ENCODE peak calls at places on chromosomes 3 and 15, in four cellular contexts. L is astrocyte; W is CD8-positive, alpha-beta T cell; R is SK-N-SH. F is an unnamed sample.

GRCh38 chr3:170367797-170368196 is 10.3 kb downstream of the SKIL start:
- DNase-seq in L (no peak), W (no peak), R (no peak), F (no peak)

GRCh38 chr3:133038731-133039398 is 674 bp downstream of the TMEM108 start:
- DNase-seq in L (no peak), W (no peak), R (peak), F (no peak)

GRCh38 chr3:124281453-124282316 is 289.8 kb upstream of the ROPN1 start:
- DNase-seq in L (peak), W (no peak), R (peak), F (no peak)

GRCh38 chr15:27623149-27623548 is 476.0 kb downstream of the OCA2 start:
- DNase-seq in L (no peak), W (no peak), R (no peak), F (no peak)

GRCh38 chr3:127015282-127016042 is 32.5 kb downstream of the PLXNA1 start:
- DNase-seq in L (no peak), W (no peak), R (peak), F (no peak)

GRCh38 chr15:90141646-90142045 is 39.4 kb upstream of the IDH2 start:
- DNase-seq in L (peak), W (no peak), R (no peak), F (no peak)

GRCh38 chr3:48847053-48847585 is 555 bp downstream of the PRKAR2A start:
- DNase-seq in L (peak), W (peak), R (peak), F (peak)

GRCh38 chr3:114453296-114453888 is 159.6 kb downstream of the TIGIT start:
- DNase-seq in L (no peak), W (no peak), R (no peak), F (no peak)

GRCh38 chr15:29911705-29912104 is 89.4 kb upstream of the TJP1 start:
- DNase-seq in L (no peak), W (no peak), R (no peak), F (no peak)

GRCh38 chr3:53100818-53101466 is 29.3 kb downstream of the RFT1 start:
- DNase-seq in L (no peak), W (no peak), R (no peak), F (no peak)

GRCh38 chr3:9916734-9917680 is at the start of gene IL17RC:
- DNase-seq in L (peak), W (no peak), R (peak), F (peak)

GRCh38 chr15:68017221-68017620 is 36.9 kb upstream of the PIAS1 start:
- DNase-seq in L (no peak), W (no peak), R (no peak), F (no peak)

GRCh38 chr3:126987129-126987528 is 4.2 kb downstream of the PLXNA1 start:
- DNase-seq in L (no peak), W (no peak), R (no peak), F (no peak)

GRCh38 chr15:92059036-92059970 is 205.8 kb downstream of the SLCO3A1 start:
- DNase-seq in L (no peak), W (no peak), R (peak), F (no peak)

GRCh38 chr3:127964053-127964452 is 49.0 kb downstream of the KBTBD12 start:
- DNase-seq in L (peak), W (no peak), R (no peak), F (no peak)

GRCh38 chr3:135869439-135870105 is 96.0 kb upstream of the PPP2R3A start:
- DNase-seq in L (peak), W (no peak), R (no peak), F (no peak)

DNA sequence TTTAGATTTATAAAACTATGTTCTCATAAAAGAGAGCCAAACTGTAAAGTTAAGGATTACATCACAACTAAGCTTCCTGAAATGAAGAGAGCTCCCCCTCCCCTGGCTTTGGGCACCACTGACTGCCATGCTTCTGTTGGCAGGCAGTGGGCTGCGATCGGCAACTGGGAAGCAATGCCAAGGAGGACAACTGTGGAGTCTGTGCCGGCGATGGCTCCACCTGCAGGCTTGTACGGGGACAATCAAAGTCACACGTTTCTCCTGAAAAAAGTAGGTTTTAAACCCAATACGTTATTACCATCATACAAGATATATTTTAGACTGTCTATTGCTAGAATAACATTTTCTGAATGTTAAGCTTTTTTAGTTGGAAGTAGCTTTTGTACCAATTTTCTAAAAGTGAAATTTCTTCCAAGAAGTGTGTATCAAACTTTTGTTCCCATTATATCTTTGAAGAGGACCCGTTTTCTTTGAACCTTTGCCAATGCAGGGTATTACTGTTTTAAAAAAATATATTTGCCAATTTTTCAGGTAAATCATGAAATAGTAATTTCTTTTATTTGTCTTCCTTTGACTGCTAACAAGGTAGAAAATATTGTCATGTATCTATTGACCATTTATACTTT is 184.1 kb downstream of the ADAMTSL3 start:
- DNase-seq in L (no peak), W (no peak), R (peak), F (no peak)
- TF ChIP-seq CTCF in L (peak), W (no peak), R (peak), F (peak)

GRCh38 chr3:102122527-102122926 is 273.2 kb downstream of the NFKBIZ start:
- DNase-seq in L (no peak), W (no peak), R (no peak), F (no peak)

GRCh38 chr3:102123590-102124190 is 274.4 kb downstream of the NFKBIZ start:
- DNase-seq in L (peak), W (no peak), R (no peak), F (no peak)

GRCh38 chr3:102124301-102125158 is 275.2 kb downstream of the NFKBIZ start:
- DNase-seq in L (peak), W (no peak), R (no peak), F (no peak)

GRCh38 chr3:102125994-102126368 is 276.7 kb downstream of the NFKBIZ start:
- DNase-seq in L (no peak), W (no peak), R (no peak), F (no peak)

DNA sequence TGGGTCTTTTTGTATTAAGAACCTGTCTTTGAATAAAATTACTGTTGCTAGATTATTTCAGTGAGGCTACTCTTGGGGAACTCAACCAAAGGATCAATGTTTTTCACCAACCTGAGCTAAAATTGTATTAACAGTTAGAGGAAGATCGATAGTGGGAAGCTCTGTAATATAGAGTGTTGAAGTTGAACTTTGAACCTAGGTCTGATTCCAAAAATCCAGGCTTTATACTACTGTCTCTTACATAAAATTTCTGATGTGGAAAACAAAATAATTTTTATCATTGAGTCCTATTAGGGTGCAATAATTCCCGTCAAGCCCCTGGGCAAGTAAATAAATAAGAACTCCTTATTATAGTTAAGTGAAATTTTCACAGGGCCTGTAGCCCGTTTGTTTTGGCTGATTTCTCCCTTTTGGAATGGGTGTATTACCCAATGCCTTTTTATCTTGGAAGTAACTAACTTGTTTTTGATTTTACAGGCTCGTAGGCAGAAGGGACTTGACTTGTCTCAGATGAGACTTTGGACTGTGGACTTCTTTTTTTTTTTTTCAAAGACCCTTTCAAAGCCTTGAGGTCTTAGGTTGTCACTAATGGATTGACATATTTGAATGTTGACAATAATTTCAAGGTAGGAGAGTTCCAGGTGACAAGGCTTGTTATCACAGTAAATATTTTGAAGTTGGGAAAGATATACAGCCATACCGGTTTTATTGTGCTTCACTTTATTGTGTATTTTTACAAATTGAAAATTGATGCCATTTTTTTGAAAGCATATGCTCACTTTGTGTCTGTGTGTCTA is 276.1 kb downstream of the NFKBIZ start:
- DNase-seq in L (no peak), W (no peak), R (no peak), F (no peak)
- H3K4me3 ChIP-seq in L (no peak), W (no peak), R (no peak), F (no peak)

GRCh38 chr15:48336940-48337339 is 5.7 kb downstream of the DUT start:
- DNase-seq in L (no peak), W (no peak), R (peak), F (no peak)
- TF ChIP-seq CTCF in L (peak), W (no peak), R (peak), F (no peak)

GRCh38 chr3:146861262-146861661 is 256.1 kb upstream of the PLSCR5 start:
- DNase-seq in L (no peak), W (no peak), R (no peak), F (no peak)

DNA sequence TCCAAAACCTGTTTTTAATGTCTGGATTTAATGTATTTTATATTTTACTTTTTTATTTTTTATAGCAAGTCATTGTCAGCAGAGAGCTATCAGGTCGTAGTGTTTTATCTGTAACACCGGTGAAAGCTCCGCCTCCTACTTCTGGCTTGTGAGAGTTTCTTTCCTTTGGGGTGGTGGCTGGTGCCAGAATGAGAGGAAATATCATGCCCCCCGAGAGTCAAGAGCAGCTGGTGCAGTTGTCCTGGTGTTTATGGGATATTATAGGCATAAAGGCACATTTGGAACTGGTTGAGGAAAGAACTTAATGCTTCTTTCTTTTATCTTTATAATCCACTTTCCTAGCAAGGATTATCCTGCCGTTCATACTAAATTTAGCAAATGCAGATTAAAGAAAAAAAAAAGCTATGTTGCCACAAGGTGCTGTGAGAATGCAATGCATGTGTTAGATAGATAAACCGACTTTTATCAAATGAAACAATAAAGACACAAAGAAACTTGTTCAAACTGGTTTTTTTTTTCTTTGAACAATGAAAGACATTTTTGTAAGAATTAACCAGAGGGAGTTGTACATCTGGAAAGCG is 260.1 kb upstream of the PLSCR5 start:
- DNase-seq in L (no peak), W (no peak), R (no peak), F (no peak)
- H3K4me3 ChIP-seq in L (no peak), W (no peak), R (no peak), F (no peak)

GRCh38 chr3:55718956-55719355 is 231.8 kb upstream of the WNT5A start:
- DNase-seq in L (no peak), W (no peak), R (no peak), F (no peak)

GRCh38 chr3:55719508-55719907 is 232.4 kb upstream of the WNT5A start:
- DNase-seq in L (no peak), W (no peak), R (no peak), F (no peak)

GRCh38 chr3:55718475-55718874 is 231.4 kb upstream of the WNT5A start:
- DNase-seq in L (peak), W (no peak), R (peak), F (no peak)

GRCh38 chr3:55721716-55722484 is 234.8 kb upstream of the WNT5A start:
- DNase-seq in L (no peak), W (no peak), R (peak), F (no peak)

GRCh38 chr3:55720614-55721013 is 233.5 kb upstream of the WNT5A start:
- DNase-seq in L (peak), W (no peak), R (no peak), F (no peak)
- TF ChIP-seq CTCF in L (peak), W (no peak), R (peak), F (no peak)

DNA sequence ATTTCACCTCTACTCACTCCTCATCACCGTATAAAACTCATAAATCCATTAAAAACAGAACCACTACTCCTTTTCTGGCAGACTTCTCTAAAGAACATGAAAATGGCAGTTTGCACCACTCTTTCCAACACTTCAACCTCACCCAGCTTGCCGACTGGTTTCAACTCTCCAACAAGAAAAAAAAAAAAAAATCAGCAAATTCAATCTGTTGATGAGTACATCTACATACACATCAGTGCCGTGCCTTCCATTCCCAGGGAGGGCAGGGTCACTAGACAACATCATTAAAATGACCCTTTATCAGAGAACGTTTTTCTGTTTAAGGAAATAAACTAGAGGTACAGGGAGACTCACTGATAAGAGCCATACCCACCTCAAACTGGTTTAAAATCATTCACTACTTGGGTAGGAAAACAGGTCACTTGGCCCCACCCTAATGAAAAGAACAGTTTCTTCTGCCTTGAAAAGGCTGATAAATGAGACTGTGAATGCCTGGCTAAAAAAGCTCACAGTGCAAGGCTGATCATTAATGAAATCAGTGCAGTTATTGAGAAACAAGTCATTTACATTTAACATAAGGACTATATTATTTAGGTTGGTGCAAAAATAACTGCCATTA is 6.0 kb downstream of the ANXA2 start:
- DNase-seq in L (no peak), W (no peak), R (no peak), F (no peak)
- H3K4me3 ChIP-seq in L (peak), W (no peak), R (peak), F (peak)

DNA sequence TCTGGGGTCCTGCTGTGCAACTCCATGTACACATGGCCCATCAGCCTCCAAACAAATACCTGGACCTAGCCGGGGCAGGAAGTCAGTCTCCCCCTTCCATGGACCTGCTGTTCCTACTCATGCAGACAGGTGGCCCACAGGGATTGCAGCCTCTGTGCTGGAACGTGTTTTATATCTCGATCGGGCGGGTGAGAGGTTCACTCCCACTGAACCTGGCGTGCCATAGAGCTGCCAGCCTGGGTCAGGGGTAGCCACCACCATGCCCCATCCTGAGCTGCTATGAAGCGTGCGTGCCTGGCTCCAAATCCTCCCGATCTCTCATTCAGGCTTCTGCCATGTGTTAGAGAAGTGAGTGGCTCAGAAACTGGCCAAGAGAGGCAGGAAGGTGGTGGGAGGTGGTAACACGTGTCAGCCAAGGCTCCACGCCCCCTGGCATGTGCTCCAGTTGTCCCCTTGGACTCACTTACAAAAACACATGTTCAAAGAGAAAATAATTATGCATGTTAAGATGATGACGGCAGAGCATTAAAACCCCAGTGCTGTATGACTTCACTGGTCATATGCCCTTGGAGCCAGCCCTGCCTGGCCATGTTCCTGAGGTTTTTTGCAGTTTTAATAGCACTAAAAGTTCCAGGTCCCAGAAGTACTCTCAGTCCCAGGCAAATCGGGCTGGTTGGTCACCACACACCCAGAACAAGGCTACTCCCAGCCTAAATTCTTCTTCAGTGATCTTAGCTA is 30.6 kb downstream of the CTSH start:
- DNase-seq in L (peak), W (peak), R (no peak), F (no peak)
- TF ChIP-seq CTCF in L (no peak), W (no peak), R (peak), F (peak)

GRCh38 chr3:94794563-94794962 is 731.7 kb downstream of the NSUN3 start:
- DNase-seq in L (no peak), W (no peak), R (no peak), F (no peak)
- H3K4me3 ChIP-seq in L (no peak), W (no peak), R (no peak), F (no peak)